ENCODE peak calls at places on chromosome 14, in nine cellular contexts. E is COR-L47; Z is pancreas; I is caudate nucleus; T is esophagus muscularis mucosa; L is stimulated activated CD8-positive, alpha-beta memory T cell treated with anti-CD3 and anti-CD28 coated beads, Interleukin-12 subunit alpha, Interleukin-12 subunit beta, amount 100 ng/mL, for 4 hours; R is amniotic stem cell; F is stimulated activated naive CD4-positive, alpha-beta T cell; X is stimulated activated CD4-positive, alpha-beta T cell treated with anti-CD3 and anti-CD28 coated beads, Interleukin-2, amount 100 ng/mL, for 4 hours. G is an unnamed sample.

GRCh38 chr14:20790439-20791116 is 9.5 kb downstream of the RNASE6 start:
- DNase-seq in Z (no peak), T (no peak), X (no peak), E (no peak), I (no peak), F (no peak), L (no peak), R (no peak), G (no peak)

GRCh38 chr14:51396222-51396815 is 156.3 kb downstream of the TMX1 start:
- DNase-seq in L (no peak), Z (peak), R (peak), X (no peak), T (no peak), I (no peak), E (no peak), F (no peak), G (no peak)

GRCh38 chr14:94098359-94098758 is 12.2 kb upstream of the IFI27 start:
- DNase-seq in E (no peak), T (no peak), X (no peak), F (no peak), L (no peak), R (no peak), I (no peak), Z (no peak), G (no peak)

GRCh38 chr14:80549141-80549540 is 337.8 kb upstream of the DIO2 start:
- DNase-seq in T (peak), Z (no peak), X (no peak), L (no peak), R (no peak), I (peak), E (no peak), F (no peak), G (no peak)

GRCh38 chr14:58296731-58297130 is 1.6 kb upstream of the ARID4A start:
- DNase-seq in I (no peak), Z (no peak), R (no peak), L (no peak), X (no peak), E (no peak), T (no peak), F (no peak), G (no peak)

GRCh38 chr14:86321151-86321550 is 791.2 kb downstream of the FLRT2 start:
- DNase-seq in I (no peak), F (no peak), T (no peak), L (no peak), R (no peak), Z (no peak), X (no peak), E (no peak), G (no peak)

GRCh38 chr14:77265561-77266335 is 5.3 kb downstream of the NGB start:
- DNase-seq in X (no peak), L (no peak), E (no peak), I (no peak), F (no peak), T (no peak), Z (no peak), R (no peak), G (no peak)

GRCh38 chr14:104968153-104968527 is 10.0 kb downstream of the AHNAK2 start:
- DNase-seq in Z (peak), L (no peak), T (no peak), I (no peak), E (no peak), X (no peak), F (no peak), R (no peak), G (no peak)

G was measured in substantia nigra.